ENCODE peak calls at places on chromosomes 13 and 19, in seven cellular contexts. H, M, O, D, K, Y and V are unnamed samples.

GRCh38 chr19:49094505-49095482 is 9.5 kb downstream of the SNRNP70 start:
- DNase-seq in H (no peak), M (no peak), O (peak; percentile 45), D (no peak), K (no peak), Y (no peak), V (no peak)

GRCh38 chr13:77918391-77919261 is at the start of gene EDNRB:
- DNase-seq in H (no peak), M (peak; percentile 43), O (peak; percentile 32), D (no peak), K (no peak), Y (no peak), V (no peak)

GRCh38 chr13:26880741-26881140 is 120.2 kb upstream of the GPR12 start:
- DNase-seq in H (no peak), M (no peak), O (no peak), D (no peak), K (no peak), Y (no peak), V (no peak)

GRCh38 chr13:50535050-50535449 is 308.4 kb downstream of the DLEU7 start:
- DNase-seq in H (no peak), M (no peak), O (no peak), D (no peak), K (no peak), Y (no peak), V (no peak)

GRCh38 chr19:57664269-57665127 is 4.2 kb upstream of the ZSCAN4 start:
- DNase-seq in H (no peak), M (peak; percentile 61), O (peak; percentile 9), D (peak; percentile 4), K (no peak), Y (peak; percentile 49), V (no peak)

GRCh38 chr13:91946498-91947070 is 548.2 kb downstream of the GPC5 start:
- DNase-seq in H (no peak), M (peak; percentile 8), O (peak; percentile 63), D (no peak), K (no peak), Y (no peak), V (no peak)

GRCh38 chr13:40401911-40402776 is 264.3 kb downstream of the FOXO1 start:
- DNase-seq in H (no peak), M (peak; percentile 98), O (peak; percentile 91), D (peak; percentile 32), K (no peak), Y (peak; percentile 81), V (no peak)

GRCh38 chr13:50909605-50910482 is at the start of gene RNASEH2B:
- DNase-seq in H (peak; percentile 46), M (peak; percentile 68), O (peak; percentile 34), D (peak; percentile 64), K (peak; percentile 43), Y (peak; percentile 73), V (peak; percentile 54)

GRCh38 chr19:39557791-39558622 is 18.0 kb upstream of the EID2 start:
- DNase-seq in H (no peak), M (peak; percentile 6), O (no peak), D (no peak), K (no peak), Y (peak; percentile 46), V (peak; percentile 13)

GRCh38 chr13:96551540-96551939 is 442.7 kb downstream of the OXGR1 start:
- DNase-seq in H (no peak), M (no peak), O (no peak), D (no peak), K (no peak), Y (no peak), V (no peak)

GRCh38 chr13:36789061-36789460 is 30.0 kb upstream of the RFXAP start:
- DNase-seq in H (no peak), M (no peak), O (no peak), D (no peak), K (no peak), Y (no peak), V (no peak)

GRCh38 chr19:9789066-9789465 is 20.5 kb upstream of the ZNF846 start:
- DNase-seq in H (no peak), M (no peak), O (no peak), D (no peak), K (no peak), Y (no peak), V (no peak)